ENCODE peak calls at places on chromosomes 13 and 19, in seven cellular contexts. X is transverse colon, F is adrenal gland, J is A549, K is lower leg skin, N is heart left ventricle, V is ovary. U is an unnamed sample.

GRCh38 chr19:39125554-39126311 is at the start of gene PAK4:
- DNase-seq in X (peak; percentile 98), F (peak; percentile 98), J (peak; percentile 99), K (peak; percentile 99), N (peak; percentile 98), V (peak; percentile 99), U (peak; percentile 99)

GRCh38 chr13:30235206-30235605 is 72.1 kb downstream of the KATNAL1 start:
- DNase-seq in X (no peak), F (no peak), J (no peak), K (no peak), N (no peak), V (no peak), U (no peak)

GRCh38 chr13:109858319-109858718 is 71.9 kb upstream of the IRS2 start:
- DNase-seq in X (no peak), F (no peak), J (no peak), K (no peak), N (no peak), V (no peak), U (no peak)

GRCh38 chr13:66879971-66880370 is 350.2 kb downstream of the PCDH9 start:
- DNase-seq in X (no peak), F (no peak), J (no peak), K (no peak), N (no peak), V (no peak), U (no peak)

GRCh38 chr13:42355118-42355840 is 83.3 kb downstream of the AKAP11 start:
- DNase-seq in X (no peak), F (no peak), J (no peak), K (no peak), N (no peak), V (no peak), U (no peak)

GRCh38 chr19:51259348-51260245 is 8.7 kb downstream of the SIGLECL1 start:
- DNase-seq in X (no peak), F (peak; percentile 45), J (peak; percentile 50), K (no peak), N (no peak), V (peak; percentile 38), U (no peak)

GRCh38 chr19:11269408-11269807 is 7.1 kb upstream of the DOCK6 start:
- DNase-seq in X (no peak), F (no peak), J (no peak), K (no peak), N (no peak), V (no peak), U (no peak)

GRCh38 chr19:58388175-58388526 is 1.1 kb downstream of the RPS5 start:
- DNase-seq in X (no peak), F (no peak), J (no peak), K (no peak), N (no peak), V (no peak), U (no peak)

GRCh38 chr13:20566424-20566916 is 487 bp upstream of the IFT88 start:
- DNase-seq in X (peak; percentile 75), F (peak; percentile 74), J (peak; percentile 76), K (peak; percentile 86), N (no peak), V (no peak), U (peak; percentile 29)

GRCh38 chr13:20570540-20570939 is 3.6 kb downstream of the IFT88 start:
- DNase-seq in X (no peak), F (no peak), J (no peak), K (no peak), N (no peak), V (no peak), U (no peak)

GRCh38 chr13:20567881-20568528 is 1.0 kb downstream of the IFT88 start:
- DNase-seq in X (no peak), F (no peak), J (no peak), K (no peak), N (no peak), V (no peak), U (no peak)

GRCh38 chr13:20565120-20565736 is 1.7 kb upstream of the IFT88 start:
- DNase-seq in X (no peak), F (no peak), J (peak; percentile 3), K (no peak), N (no peak), V (no peak), U (no peak)

DNA sequence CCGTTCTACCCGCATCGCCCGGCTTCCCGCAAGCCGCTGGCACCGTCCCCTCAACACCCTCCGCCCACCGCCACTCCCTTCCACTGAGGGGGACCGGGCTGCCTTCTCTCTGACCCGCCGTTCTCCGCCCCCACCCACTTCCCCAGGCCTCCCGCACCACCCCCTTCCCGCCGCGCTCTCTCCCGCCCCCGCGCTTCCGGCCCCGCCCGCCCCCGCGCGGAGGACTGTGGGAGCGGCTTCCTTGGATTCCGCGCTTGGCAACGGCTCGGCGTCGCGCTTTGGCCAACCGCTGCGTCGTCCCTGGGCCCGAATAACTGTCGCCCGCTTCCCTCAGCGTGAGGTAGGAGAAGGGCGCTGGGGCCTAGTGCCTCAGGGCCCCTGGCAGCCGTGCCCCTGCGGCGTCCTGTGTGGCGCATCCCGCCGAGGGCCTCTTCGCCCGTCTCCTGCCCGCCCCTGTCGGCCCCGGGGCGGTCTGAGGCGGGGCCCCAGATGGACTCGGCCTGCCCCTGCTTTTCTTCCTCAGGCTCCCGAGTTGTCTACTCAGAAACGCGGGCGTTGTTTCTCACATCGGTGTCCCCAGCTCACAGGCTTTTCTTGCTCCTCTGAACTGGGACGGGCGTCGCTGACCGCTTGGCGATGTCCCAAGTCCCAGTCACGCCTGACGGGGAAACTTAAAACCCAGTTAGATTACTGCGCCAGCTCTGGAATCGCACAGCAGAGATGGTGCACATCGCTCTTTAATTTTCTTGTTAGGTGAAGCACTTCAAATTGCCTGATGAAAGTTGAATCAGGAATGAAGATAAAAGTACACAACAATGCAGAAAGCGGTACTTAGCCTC is at the start of gene IFT88:
- DNase-seq in X (peak; percentile 92), F (peak; percentile 89), J (peak; percentile 86), K (peak; percentile 97), N (peak; percentile 93), V (peak; percentile 92), U (peak; percentile 48)
- TF ChIP-seq POLR2A in X (peak; percentile 81), F (peak; percentile 85), J (peak; percentile 45), K (no peak), N (no peak), V (no peak), U (peak; percentile 51)

GRCh38 chr19:41425174-41426115 is 1.7 kb downstream of the B3GNT8 start:
- DNase-seq in X (peak; percentile 25), F (no peak), J (no peak), K (no peak), N (no peak), V (no peak), U (no peak)
- TF ChIP-seq POLR2A in X (no peak), F (no peak), J (no peak), K (no peak), N (no peak), V (no peak), U (no peak)

GRCh38 chr19:12793290-12794195 is 2.3 kb downstream of the JUNB start:
- DNase-seq in X (peak; percentile 95), F (peak; percentile 95), J (peak; percentile 88), K (peak; percentile 99), N (peak; percentile 96), V (peak; percentile 97), U (peak; percentile 93)

GRCh38 chr19:12794196-12794921 is 3.1 kb downstream of the JUNB start:
- DNase-seq in X (no peak), F (peak; percentile 60), J (peak; percentile 66), K (no peak), N (no peak), V (no peak), U (no peak)

GRCh38 chr19:12791345-12792047 is at the start of gene JUNB:
- DNase-seq in X (peak; percentile 99), F (peak; percentile 98), J (peak; percentile 95), K (peak; percentile 100), N (peak; percentile 99), V (peak; percentile 98), U (peak; percentile 91)

GRCh38 chr19:12792048-12792852 is 964 bp downstream of the JUNB start:
- DNase-seq in X (peak; percentile 79), F (peak; percentile 83), J (peak; percentile 60), K (peak; percentile 93), N (peak; percentile 81), V (peak; percentile 84), U (no peak)

GRCh38 chr19:12792853-12793289 is 1.6 kb downstream of the JUNB start:
- DNase-seq in X (peak; percentile 57), F (peak; percentile 57), J (no peak), K (no peak), N (no peak), V (peak; percentile 62), U (no peak)
- TF ChIP-seq POLR2A in X (no peak), F (no peak), J (no peak), K (no peak), N (no peak), V (no peak), U (no peak)

GRCh38 chr13:100588350-100589177 is at the start of gene GGACT:
- DNase-seq in X (peak; percentile 84), F (peak; percentile 73), J (peak; percentile 73), K (peak; percentile 93), N (peak; percentile 68), V (peak; percentile 88), U (peak; percentile 81)
- TF ChIP-seq POLR2A in X (no peak), F (peak; percentile 29), J (peak; percentile 49), K (no peak), N (no peak), V (no peak), U (peak; percentile 26)

GRCh38 chr13:50081106-50081898 is 66.1 kb downstream of the KCNRG start:
- DNase-seq in X (peak; percentile 61), F (peak; percentile 68), J (peak; percentile 43), K (peak; percentile 93), N (peak; percentile 56), V (peak; percentile 71), U (no peak)

GRCh38 chr13:50080158-50080855 is 65.1 kb downstream of the KCNRG start:
- DNase-seq in X (peak; percentile 30), F (peak; percentile 50), J (peak; percentile 37), K (no peak), N (peak; percentile 29), V (no peak), U (no peak)

GRCh38 chr13:50081899-50082425 is 66.7 kb downstream of the KCNRG start:
- DNase-seq in X (peak; percentile 99), F (peak; percentile 99), J (peak; percentile 97), K (peak; percentile 99), N (peak; percentile 98), V (peak; percentile 97), U (peak; percentile 42)

GRCh38 chr13:50080856-50081105 is 65.5 kb downstream of the KCNRG start:
- DNase-seq in X (no peak), F (no peak), J (no peak), K (no peak), N (no peak), V (no peak), U (no peak)

GRCh38 chr13:50082426-50083283 is 67.4 kb downstream of the KCNRG start:
- DNase-seq in X (peak; percentile 91), F (peak; percentile 75), J (peak; percentile 91), K (no peak), N (peak; percentile 69), V (peak; percentile 58), U (peak; percentile 19)
- TF ChIP-seq POLR2A in X (no peak), F (no peak), J (peak; percentile 31), K (no peak), N (no peak), V (no peak), U (no peak)

GRCh38 chr19:36915992-36916830 is at the start of the genes ZNF568 and ZNF829:
- DNase-seq in X (peak; percentile 87), F (peak; percentile 93), J (peak; percentile 87), K (peak; percentile 98), N (peak; percentile 95), V (peak; percentile 88), U (peak; percentile 88)
- TF ChIP-seq POLR2A in X (no peak), F (peak; percentile 68), J (no peak), K (no peak), N (no peak), V (no peak), U (peak; percentile 34)

GRCh38 chr19:23686622-23687423 is at the start of gene ZNF675:
- DNase-seq in X (peak; percentile 93), F (peak; percentile 93), J (peak; percentile 97), K (peak; percentile 99), N (peak; percentile 97), V (peak; percentile 89), U (peak; percentile 63)
- TF ChIP-seq POLR2A in X (peak; percentile 56), F (peak; percentile 76), J (peak; percentile 38), K (no peak), N (no peak), V (no peak), U (peak; percentile 76)

U was measured in H54.